ENCODE peak calls at places on chromosomes 7 and 10, in six cellular contexts. F, U, H, L, C and K are unnamed samples.

GRCh38 chr7:25037325-25037724 is 57.3 kb upstream of the OSBPL3 start:
- DNase-seq in F (no peak), U (no peak), H (no peak), L (no peak), C (no peak), K (no peak)

GRCh38 chr7:131745645-131746248 is 189.3 kb upstream of the PODXL start:
- DNase-seq in F (no peak), U (no peak), H (no peak), L (peak), C (no peak), K (no peak)

GRCh38 chr7:116290740-116291139 is 80.4 kb downstream of the TES start:
- DNase-seq in F (no peak), U (no peak), H (no peak), L (peak), C (no peak), K (no peak)

GRCh38 chr10:121036431-121036830 is 185.3 kb downstream of the WDR11 start:
- DNase-seq in F (no peak), U (no peak), H (no peak), L (no peak), C (no peak), K (no peak)

GRCh38 chr10:131830446-131831130 is 70.2 kb upstream of the PPP2R2D start:
- DNase-seq in F (peak), U (no peak), H (no peak), L (no peak), C (no peak), K (no peak)

GRCh38 chr10:13739178-13739577 is 152.4 kb downstream of the PRPF18 start:
- DNase-seq in F (no peak), U (peak), H (no peak), L (no peak), C (no peak), K (no peak)

GRCh38 chr10:78579586-78579985 is 489.2 kb upstream of the ZMIZ1 start:
- DNase-seq in F (no peak), U (no peak), H (no peak), L (no peak), C (no peak), K (no peak)

GRCh38 chr10:59762505-59762904 is 9.2 kb upstream of the MRLN start:
- DNase-seq in F (no peak), U (no peak), H (no peak), L (no peak), C (no peak), K (no peak)

GRCh38 chr7:33310546-33310945 is 181.2 kb downstream of the BBS9 start:
- DNase-seq in F (no peak), U (no peak), H (no peak), L (no peak), C (no peak), K (no peak)